ENCODE peak calls at places on chromosomes 5 and 9, in six cellular contexts. One of them, this sample, is unnamed.
A peak's percentile ranks its signal among the peaks of the same experiment; 100 is the strongest.

GRCh38 chr5:36908544-36909260 is 32.1 kb downstream of the NIPBL start:
- DNase-seq in choroid plexus epithelial cell: no peak
- DNase-seq in EL: no peak
- DNase-seq in RPMI8226: peak; percentile 43
- DNase-seq in AG08395: no peak
- DNase-seq in GM03348: no peak
- DNase-seq in this sample: peak; percentile 21

GRCh38 chr5:150058480-150059126 is 27.8 kb downstream of the CSF1R start:
- DNase-seq in EL: peak; percentile 94
- DNase-seq in choroid plexus epithelial cell: peak; percentile 47
- DNase-seq in RPMI8226: peak; percentile 78
- DNase-seq in AG08395: peak; percentile 96
- DNase-seq in GM03348: peak; percentile 83
- DNase-seq in this sample: no peak

GRCh38 chr9:3674561-3674960 is 148.8 kb upstream of the RFX3 start:
- DNase-seq in RPMI8226: no peak
- DNase-seq in choroid plexus epithelial cell: no peak
- DNase-seq in GM03348: no peak
- DNase-seq in AG08395: no peak
- DNase-seq in EL: no peak
- DNase-seq in this sample: no peak

GRCh38 chr9:126146254-126147145 is 180.1 kb upstream of the MVB12B start:
- DNase-seq in AG08395: no peak
- DNase-seq in GM03348: peak; percentile 33
- DNase-seq in choroid plexus epithelial cell: peak; percentile 12
- DNase-seq in EL: no peak
- DNase-seq in RPMI8226: peak; percentile 49
- DNase-seq in this sample: peak; percentile 61

GRCh38 chr5:36928947-36929346 is 52.4 kb downstream of the NIPBL start:
- DNase-seq in AG08395: peak; percentile 20
- DNase-seq in EL: peak; percentile 81
- DNase-seq in GM03348: peak; percentile 13
- DNase-seq in choroid plexus epithelial cell: peak; percentile 69
- DNase-seq in RPMI8226: no peak
- DNase-seq in this sample: no peak

GRCh38 chr9:127890053-127890452 is 9.3 kb downstream of the ST6GALNAC6 start:
- DNase-seq in GM03348: no peak
- DNase-seq in choroid plexus epithelial cell: no peak
- DNase-seq in RPMI8226: no peak
- DNase-seq in AG08395: no peak
- DNase-seq in EL: no peak
- DNase-seq in this sample: no peak

GRCh38 chr5:139181835-139182452 is 16.2 kb downstream of the SIL1 start:
- DNase-seq in GM03348: peak; percentile 43
- DNase-seq in RPMI8226: no peak
- DNase-seq in EL: peak; percentile 61
- DNase-seq in choroid plexus epithelial cell: peak; percentile 46
- DNase-seq in AG08395: peak; percentile 38
- DNase-seq in this sample: no peak

GRCh38 chr5:148910686-148911361 is 84.4 kb downstream of the ADRB2 start:
- DNase-seq in AG08395: peak; percentile 18
- DNase-seq in EL: peak; percentile 97
- DNase-seq in RPMI8226: no peak
- DNase-seq in choroid plexus epithelial cell: peak; percentile 36
- DNase-seq in GM03348: peak; percentile 44
- DNase-seq in this sample: no peak

GRCh38 chr9:2289234-2289755 is 274.1 kb downstream of the SMARCA2 start:
- DNase-seq in GM03348: no peak
- DNase-seq in AG08395: no peak
- DNase-seq in EL: no peak
- DNase-seq in choroid plexus epithelial cell: no peak
- DNase-seq in RPMI8226: no peak
- DNase-seq in this sample: no peak

GRCh38 chr9:116271991-116272390 is 118.4 kb downstream of the PAPPA start:
- DNase-seq in RPMI8226: no peak
- DNase-seq in AG08395: no peak
- DNase-seq in GM03348: no peak
- DNase-seq in EL: no peak
- DNase-seq in choroid plexus epithelial cell: no peak
- DNase-seq in this sample: no peak

GRCh38 chr9:109497193-109498165 is 628 bp downstream of the PTPN3 start:
- DNase-seq in GM03348: peak; percentile 22
- DNase-seq in choroid plexus epithelial cell: no peak
- DNase-seq in EL: peak; percentile 23
- DNase-seq in RPMI8226: no peak
- DNase-seq in AG08395: no peak
- DNase-seq in this sample: no peak

GRCh38 chr9:133356391-133357091 is at the start of the genes SURF1 and SURF2:
- DNase-seq in choroid plexus epithelial cell: peak; percentile 79
- DNase-seq in AG08395: peak; percentile 91
- DNase-seq in EL: peak; percentile 82
- DNase-seq in RPMI8226: peak; percentile 95
- DNase-seq in GM03348: peak; percentile 96
- DNase-seq in this sample: peak; percentile 90

GRCh38 chr9:117916291-117916690 is 212.1 kb downstream of the TLR4 start:
- DNase-seq in EL: no peak
- DNase-seq in RPMI8226: no peak
- DNase-seq in choroid plexus epithelial cell: peak; percentile 13
- DNase-seq in GM03348: no peak
- DNase-seq in AG08395: no peak
- DNase-seq in this sample: no peak

GRCh38 chr5:82340799-82341198 is 62.6 kb upstream of the RPS23 start:
- DNase-seq in RPMI8226: no peak
- DNase-seq in choroid plexus epithelial cell: no peak
- DNase-seq in AG08395: no peak
- DNase-seq in EL: no peak
- DNase-seq in GM03348: no peak
- DNase-seq in this sample: no peak

GRCh38 chr9:135711881-135712280 is 9.9 kb downstream of the KCNT1 start:
- DNase-seq in AG08395: no peak
- DNase-seq in choroid plexus epithelial cell: no peak
- DNase-seq in RPMI8226: no peak
- DNase-seq in GM03348: no peak
- DNase-seq in EL: no peak
- DNase-seq in this sample: no peak

GRCh38 chr5:139896718-139897117 is 101.1 kb downstream of the PSD2 start:
- DNase-seq in EL: no peak
- DNase-seq in GM03348: no peak
- DNase-seq in AG08395: no peak
- DNase-seq in choroid plexus epithelial cell: no peak
- DNase-seq in RPMI8226: no peak
- DNase-seq in this sample: no peak

GRCh38 chr5:141192110-141192725 is at the start of gene PCDHB10:
- DNase-seq in RPMI8226: peak; percentile 34
- DNase-seq in AG08395: peak; percentile 20
- DNase-seq in choroid plexus epithelial cell: peak; percentile 19
- DNase-seq in EL: peak; percentile 38
- DNase-seq in GM03348: peak; percentile 58
- DNase-seq in this sample: peak; percentile 2

GRCh38 chr5:179765400-179765799 is 28.4 kb upstream of the LTC4S start:
- DNase-seq in RPMI8226: no peak
- DNase-seq in EL: peak; percentile 92
- DNase-seq in choroid plexus epithelial cell: peak; percentile 89
- DNase-seq in GM03348: peak; percentile 88
- DNase-seq in AG08395: peak; percentile 82
- DNase-seq in this sample: no peak

GRCh38 chr5:34043099-34043876 is at the start of gene C1QTNF3:
- DNase-seq in choroid plexus epithelial cell: no peak
- DNase-seq in GM03348: no peak
- DNase-seq in RPMI8226: no peak
- DNase-seq in AG08395: peak; percentile 21
- DNase-seq in EL: no peak
- DNase-seq in this sample: no peak

GRCh38 chr5:7321724-7322123 is 74.2 kb upstream of the ADCY2 start:
- DNase-seq in RPMI8226: no peak
- DNase-seq in EL: peak; percentile 36
- DNase-seq in choroid plexus epithelial cell: no peak
- DNase-seq in AG08395: peak; percentile 95
- DNase-seq in GM03348: peak; percentile 92
- DNase-seq in this sample: no peak

GRCh38 chr5:6721442-6721841 is 8.2 kb downstream of the TENT4A start:
- DNase-seq in RPMI8226: peak; percentile 32
- DNase-seq in choroid plexus epithelial cell: no peak
- DNase-seq in GM03348: peak; percentile 26
- DNase-seq in AG08395: no peak
- DNase-seq in EL: no peak
- DNase-seq in this sample: no peak

GRCh38 chr5:106454651-106455415 is 1215.9 kb downstream of the EFNA5 start:
- DNase-seq in EL: peak; percentile 1
- DNase-seq in choroid plexus epithelial cell: peak; percentile 84
- DNase-seq in RPMI8226: peak; percentile 11
- DNase-seq in AG08395: no peak
- DNase-seq in GM03348: no peak
- DNase-seq in this sample: peak; percentile 47

GRCh38 chr9:107626118-107626517 is 136.5 kb upstream of the KLF4 start:
- DNase-seq in AG08395: no peak
- DNase-seq in RPMI8226: no peak
- DNase-seq in choroid plexus epithelial cell: no peak
- DNase-seq in GM03348: no peak
- DNase-seq in EL: no peak
- DNase-seq in this sample: peak; percentile 5

GRCh38 chr5:137401946-137402345 is 97.2 kb downstream of the SPOCK1 start:
- DNase-seq in AG08395: no peak
- DNase-seq in EL: no peak
- DNase-seq in choroid plexus epithelial cell: no peak
- DNase-seq in RPMI8226: no peak
- DNase-seq in GM03348: no peak
- DNase-seq in this sample: no peak

GRCh38 chr9:16705121-16705604 is 165.3 kb downstream of the BNC2 start:
- DNase-seq in RPMI8226: no peak
- DNase-seq in AG08395: peak; percentile 92
- DNase-seq in EL: peak; percentile 100
- DNase-seq in choroid plexus epithelial cell: peak; percentile 95
- DNase-seq in GM03348: peak; percentile 90
- DNase-seq in this sample: no peak

GRCh38 chr9:7089794-7090193 is 332.0 kb downstream of the KDM4C start:
- DNase-seq in GM03348: no peak
- DNase-seq in EL: no peak
- DNase-seq in RPMI8226: no peak
- DNase-seq in choroid plexus epithelial cell: no peak
- DNase-seq in AG08395: no peak
- DNase-seq in this sample: peak; percentile 32

GRCh38 chr9:99822596-99823391 is 1.1 kb downstream of the NR4A3 start:
- DNase-seq in GM03348: peak; percentile 60
- DNase-seq in AG08395: peak; percentile 38
- DNase-seq in choroid plexus epithelial cell: peak; percentile 64
- DNase-seq in EL: peak; percentile 57
- DNase-seq in RPMI8226: peak; percentile 55
- DNase-seq in this sample: peak; percentile 49

GRCh38 chr5:37661227-37661920 is 178.5 kb downstream of the GDNF start:
- DNase-seq in GM03348: no peak
- DNase-seq in RPMI8226: no peak
- DNase-seq in EL: no peak
- DNase-seq in choroid plexus epithelial cell: no peak
- DNase-seq in AG08395: no peak
- DNase-seq in this sample: no peak

GRCh38 chr5:97142521-97143254 is at the start of gene LIX1:
- DNase-seq in RPMI8226: peak; percentile 52
- DNase-seq in choroid plexus epithelial cell: peak; percentile 72
- DNase-seq in GM03348: peak; percentile 54
- DNase-seq in AG08395: peak; percentile 61
- DNase-seq in EL: peak; percentile 45
- DNase-seq in this sample: peak; percentile 61

GRCh38 chr9:133990366-133991210 is 1.5 kb downstream of the VAV2 start:
- DNase-seq in choroid plexus epithelial cell: peak; percentile 62
- DNase-seq in RPMI8226: no peak
- DNase-seq in AG08395: peak; percentile 75
- DNase-seq in GM03348: peak; percentile 85
- DNase-seq in EL: peak; percentile 88
- DNase-seq in this sample: no peak